ENCODE peak calls at places on chromosomes 12 and 14, in four cellular contexts. J, I, E and D are unnamed samples.
A peak's percentile ranks its signal among the peaks of the same experiment; 100 is the strongest.

GRCh38 chr14:51704465-51705050 is 52.8 kb downstream of the FRMD6 start:
- DNase-seq in I (no peak), J (no peak), E (no peak), D (no peak)

GRCh38 chr12:75954076-75954475 is 77.5 kb downstream of the PHLDA1 start:
- DNase-seq in E (no peak), I (peak; percentile 11), J (no peak), D (peak; percentile 97)

GRCh38 chr14:61889914-61890351 is 127.7 kb downstream of the SNAPC1 start:
- DNase-seq in J (no peak), I (no peak), E (no peak), D (no peak)

GRCh38 chr12:64691227-64691792 is 67.9 kb downstream of the GNS start:
- DNase-seq in E (no peak), I (no peak), J (no peak), D (no peak)

GRCh38 chr12:92987846-92988621 is 58.9 kb upstream of the EEA1 start:
- DNase-seq in E (no peak), I (peak; percentile 17), J (no peak), D (no peak)

GRCh38 chr12:124542021-124542941 is 25.1 kb downstream of the NCOR2 start:
- DNase-seq in E (no peak), I (no peak), J (no peak), D (no peak)

GRCh38 chr14:20631821-20632389 is 9.6 kb downstream of the OR6S1 start:
- DNase-seq in J (peak; percentile 87), E (peak; percentile 82), I (peak; percentile 45), D (no peak)

GRCh38 chr12:6551063-6551461 is 4.8 kb downstream of the IFFO1 start:
- DNase-seq in I (no peak), E (peak; percentile 88), J (no peak), D (no peak)

GRCh38 chr12:2194060-2194459 is 141.3 kb downstream of the CACNA1C start:
- DNase-seq in J (no peak), E (no peak), I (no peak), D (no peak)

GRCh38 chr14:44940944-44941343 is 20.8 kb downstream of the KLHL28 start:
- DNase-seq in E (no peak), I (no peak), J (no peak), D (no peak)

GRCh38 chr14:71665157-71665556 is 267.1 kb upstream of the RGS6 start:
- DNase-seq in E (no peak), I (peak; percentile 88), J (no peak), D (peak; percentile 31)

GRCh38 chr12:50841654-50842531 is 833 bp upstream of the TMPRSS12 start:
- DNase-seq in I (no peak), E (no peak), J (no peak), D (no peak)

GRCh38 chr14:104979758-104980591 is 1.8 kb upstream of the AHNAK2 start:
- DNase-seq in J (peak; percentile 92), I (no peak), E (peak; percentile 86), D (no peak)

GRCh38 chr12:40988831-40989230 is 199.3 kb upstream of the PDZRN4 start:
- DNase-seq in E (no peak), J (no peak), I (no peak), D (no peak)

GRCh38 chr12:122205590-122205925 is 2.0 kb downstream of the B3GNT4 start:
- DNase-seq in I (no peak), E (no peak), J (no peak), D (no peak)

GRCh38 chr12:107718606-107719005 is 33.0 kb downstream of the PWP1 start:
- DNase-seq in E (no peak), I (no peak), J (no peak), D (no peak)

GRCh38 chr14:78254911-78255431 is 84.8 kb downstream of the NRXN3 start:
- DNase-seq in E (no peak), I (no peak), J (no peak), D (peak; percentile 87)

GRCh38 chr14:55711171-55711811 is 131.3 kb downstream of the KTN1 start:
- DNase-seq in J (no peak), I (no peak), E (no peak), D (no peak)

GRCh38 chr12:111435661-111436201 is 30.0 kb downstream of the SH2B3 start:
- DNase-seq in I (no peak), J (no peak), E (no peak), D (no peak)

GRCh38 chr12:95701275-95701674 is 89.3 kb downstream of the NTN4 start:
- DNase-seq in I (no peak), E (no peak), J (no peak), D (no peak)

GRCh38 chr12:68175566-68176033 is 16.1 kb upstream of the IFNG start:
- DNase-seq in J (no peak), I (no peak), E (no peak), D (no peak)

GRCh38 chr12:104050436-104050835 is 449 bp upstream of the GLT8D2 start:
- DNase-seq in I (no peak), E (no peak), J (no peak), D (no peak)

GRCh38 chr12:64098709-64099354 is 123.3 kb downstream of the KICS2 start:
- DNase-seq in E (no peak), J (no peak), I (no peak), D (no peak)

GRCh38 chr12:116067892-116068291 is 209.6 kb downstream of the MED13L start:
- DNase-seq in I (no peak), J (no peak), E (no peak), D (no peak)

GRCh38 chr12:76137611-76138010 is 53.1 kb upstream of the NAP1L1 start:
- DNase-seq in E (no peak), J (no peak), I (no peak), D (no peak)

GRCh38 chr14:102795060-102795925 is 18.0 kb downstream of the TRAF3 start:
- DNase-seq in J (no peak), I (peak; percentile 91), E (no peak), D (no peak)

GRCh38 chr14:70652871-70653270 is 11.2 kb downstream of the TTC9 start:
- DNase-seq in I (no peak), E (no peak), J (no peak), D (no peak)

GRCh38 chr12:88958153-88958552 is 377.9 kb upstream of the KITLG start:
- DNase-seq in E (no peak), I (no peak), J (no peak), D (no peak)

GRCh38 chr14:106493962-106494823 is 967.8 kb downstream of the TMEM121 start:
- DNase-seq in E (no peak), J (no peak), I (no peak), D (no peak)

GRCh38 chr14:71141701-71142374 is 234.6 kb downstream of the PCNX1 start:
- DNase-seq in I (no peak), E (no peak), J (no peak), D (no peak)

GRCh38 chr12:117408161-117408791 is 46.9 kb upstream of the NOS1 start:
- DNase-seq in I (peak; percentile 54), J (peak; percentile 81), E (no peak), D (no peak)

GRCh38 chr12:43637116-43637515 is 85.1 kb upstream of the ADAMTS20 start:
- DNase-seq in E (no peak), J (no peak), I (no peak), D (no peak)

GRCh38 chr14:31169877-31170276 is 37.7 kb downstream of the HECTD1 start:
- DNase-seq in I (no peak), J (no peak), E (no peak), D (no peak)

GRCh38 chr12:38662851-38663250 is 242.5 kb downstream of the CPNE8 start:
- DNase-seq in J (no peak), E (no peak), I (no peak), D (no peak)

GRCh38 chr12:38666425-38666824 is 239.0 kb downstream of the CPNE8 start:
- DNase-seq in E (no peak), I (no peak), J (no peak), D (no peak)

GRCh38 chr12:38669081-38669480 is 236.3 kb downstream of the CPNE8 start:
- DNase-seq in E (no peak), J (no peak), I (no peak), D (no peak)

GRCh38 chr12:38669530-38669929 is 235.9 kb downstream of the CPNE8 start:
- DNase-seq in I (no peak), J (no peak), E (no peak), D (no peak)

DNA sequence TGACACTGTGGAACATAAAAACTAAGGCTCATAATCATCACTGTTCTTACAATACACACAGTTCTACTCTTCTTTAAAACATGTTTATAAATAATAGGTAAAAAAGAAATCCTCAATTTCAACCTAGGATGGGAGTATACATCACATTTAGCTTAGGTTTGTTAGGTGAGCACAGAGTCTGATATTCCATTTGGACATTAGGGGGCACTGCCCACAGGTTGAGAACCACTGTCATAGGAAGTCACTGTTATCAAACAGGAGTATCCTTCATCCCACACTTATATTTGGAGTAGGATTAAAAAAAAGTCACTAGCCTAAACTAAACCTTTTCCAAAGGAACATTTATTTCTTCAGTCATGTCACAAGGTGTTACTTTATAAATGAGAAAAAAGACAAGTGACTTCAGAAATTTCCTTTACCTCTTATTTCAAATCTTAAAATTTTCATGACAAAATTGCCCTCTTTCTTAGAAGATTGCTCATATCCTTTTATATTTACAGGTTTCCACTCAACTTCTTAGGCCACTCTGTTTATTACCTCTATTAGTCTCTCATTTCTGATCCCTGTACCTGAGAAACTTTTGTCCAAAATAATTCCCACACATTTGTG is 240.6 kb downstream of the CPNE8 start:
- DNase-seq in E (no peak), J (no peak), I (peak; percentile 17), D (no peak)
- TF ChIP-seq CTCF in E (peak; percentile 23), J (peak; percentile 9), I (peak; percentile 56), D (peak; percentile 75)

GRCh38 chr12:52878507-52879393 is 26.1 kb downstream of the KRT8 start:
- DNase-seq in E (no peak), I (no peak), J (peak; percentile 55), D (no peak)
- H3K4me3 ChIP-seq in E (peak overlapping the region; percentile 24), I (no peak overlapping the region), J (peak overlapping the region; percentile 3), D (no peak overlapping the region)

GRCh38 chr12:109346920-109347319 is 780 bp upstream of the MYO1H start:
- DNase-seq in E (no peak), J (no peak), I (peak; percentile 11), D (no peak)

GRCh38 chr12:109345428-109345827 is 2.3 kb upstream of the MYO1H start:
- DNase-seq in E (no peak), I (no peak), J (no peak), D (no peak)

GRCh38 chr12:109347579-109347978 is at the start of gene MYO1H:
- DNase-seq in E (no peak), J (no peak), I (no peak), D (no peak)
- H3K36me3 ChIP-seq in E (no peaks in the 10 kb centered on the region), J (no peaks in the 10 kb centered on the region), I (no peaks in the 10 kb centered on the region), D (no peaks in the 10 kb centered on the region)

GRCh38 chr12:54148560-54149439 is 40.0 kb downstream of the SMUG1 start:
- DNase-seq in I (no peak), E (no peak), J (no peak), D (no peak)

GRCh38 chr12:54145844-54146243 is 42.9 kb downstream of the SMUG1 start:
- DNase-seq in J (no peak), I (no peak), E (no peak), D (no peak)

GRCh38 chr12:54146506-54147145 is 42.2 kb downstream of the SMUG1 start:
- DNase-seq in J (no peak), I (no peak), E (no peak), D (no peak)

GRCh38 chr12:54147606-54148005 is 41.2 kb downstream of the SMUG1 start:
- DNase-seq in E (no peak), J (no peak), I (no peak), D (no peak)

DNA sequence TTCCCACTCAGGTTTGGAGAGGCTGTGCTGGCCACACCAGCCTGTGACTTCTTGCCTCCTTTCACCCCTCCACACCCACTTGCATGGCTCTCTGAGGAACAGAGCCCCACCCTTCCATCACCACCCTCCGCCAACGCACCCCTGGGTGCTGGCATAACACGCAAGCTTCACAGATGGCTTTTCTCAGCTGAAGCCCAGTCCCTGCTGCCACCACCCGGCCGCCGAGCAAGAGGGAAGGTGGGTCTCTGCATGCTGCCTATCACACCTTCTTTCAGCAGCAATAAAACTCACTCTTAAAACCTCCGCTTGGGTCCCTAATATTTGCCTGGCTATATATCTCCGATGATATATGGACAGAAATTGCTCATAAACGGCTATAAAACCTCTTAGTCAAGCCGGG is 41.6 kb downstream of the SMUG1 start:
- DNase-seq in I (no peak), J (no peak), E (no peak), D (no peak)
- TF ChIP-seq CTCF in I (peak; percentile 23), J (no peak), E (no peak), D (no peak)